ENCODE peak calls at places on chromosomes 13 and 19, in five cellular contexts. W is mammary epithelial cell, I is fibroblast of lung, M is OCI-LY7, Q is IMR-90. O is an unnamed sample.
A peak's percentile ranks its signal among the peaks of the same experiment; 100 is the strongest.

GRCh38 chr19:16200038-16200775 is 2.5 kb downstream of the AP1M1 start:
- DNase-seq in M (no peak), I (peak; percentile 31), Q (peak; percentile 33), W (no peak), O (peak; percentile 75)

GRCh38 chr13:109509154-109509905 is 277.1 kb downstream of the IRS2 start:
- DNase-seq in I (peak; percentile 82), Q (peak; percentile 66), W (peak; percentile 60), M (no peak), O (peak; percentile 41)

GRCh38 chr19:5006201-5006600 is 37.3 kb downstream of the KDM4B start:
- DNase-seq in I (no peak), W (no peak), Q (peak; percentile 60), M (no peak), O (no peak)

GRCh38 chr19:31066385-31066784 is 282.9 kb downstream of the TSHZ3 start:
- DNase-seq in Q (peak; percentile 78), I (peak; percentile 65), W (peak; percentile 76), M (no peak), O (peak; percentile 28)

GRCh38 chr13:110507678-110508381 is 53.7 kb downstream of the RAB20 start:
- DNase-seq in W (no peak), M (no peak), I (no peak), Q (no peak), O (peak; percentile 38)

GRCh38 chr13:110281736-110282135 is 25.2 kb downstream of the COL4A1 start:
- DNase-seq in I (no peak), W (no peak), Q (no peak), M (no peak), O (no peak)

GRCh38 chr13:25977216-25977615 is 74.6 kb downstream of the SHISA2 start:
- DNase-seq in W (peak; percentile 29), M (no peak), Q (no peak), I (no peak), O (no peak)

GRCh38 chr19:35959040-35959967 is 23.1 kb downstream of the LRFN3 start:
- DNase-seq in Q (no peak), I (no peak), W (no peak), M (no peak), O (peak; percentile 33)

GRCh38 chr13:23741879-23742510 is 147.2 kb downstream of the MIPEP start:
- DNase-seq in W (no peak), M (peak; percentile 29), Q (no peak), I (no peak), O (no peak)

GRCh38 chr19:38386968-38387549 is 775 bp downstream of the GGN start:
- DNase-seq in W (no peak), Q (no peak), I (peak; percentile 20), M (no peak), O (peak; percentile 25)

GRCh38 chr13:40375522-40376171 is 290.8 kb downstream of the FOXO1 start:
- DNase-seq in W (no peak), M (no peak), Q (no peak), I (no peak), O (no peak)

GRCh38 chr13:91296011-91296410 is 51.5 kb upstream of the MIR17HG start:
- DNase-seq in Q (no peak), W (no peak), M (no peak), I (no peak), O (no peak)

GRCh38 chr13:41411060-41411459 is 46.3 kb upstream of the RGCC start:
- DNase-seq in W (no peak), I (no peak), Q (no peak), M (no peak), O (no peak)

GRCh38 chr13:99956473-99957349 is 14.9 kb downstream of the ZIC5 start:
- DNase-seq in Q (no peak), I (no peak), W (no peak), M (no peak), O (no peak)

GRCh38 chr13:31896427-31896826 is 135.1 kb upstream of the FRY start:
- DNase-seq in I (peak; percentile 86), M (no peak), Q (peak; percentile 63), W (peak; percentile 19), O (no peak)

GRCh38 chr19:37953576-37954303 is 46.7 kb downstream of the SIPA1L3 start:
- DNase-seq in Q (no peak), I (no peak), M (no peak), W (no peak), O (no peak)

GRCh38 chr19:35525873-35526272 is 2.2 kb downstream of the SBSN start:
- DNase-seq in I (no peak), M (no peak), W (no peak), Q (no peak), O (no peak)

GRCh38 chr13:27659466-27659865 is 37.8 kb downstream of the POLR1D start:
- DNase-seq in I (no peak), W (no peak), Q (no peak), M (no peak), O (no peak)

GRCh38 chr13:73697166-73697565 is 437.0 kb downstream of the KLF12 start:
- DNase-seq in I (no peak), W (no peak), Q (no peak), M (no peak), O (no peak)

GRCh38 chr19:3073159-3073563 is 10.9 kb upstream of the TLE5 start:
- DNase-seq in M (no peak), Q (peak; percentile 68), W (peak; percentile 35), I (peak; percentile 89), O (no peak)

GRCh38 chr19:38274734-38275133 is 10.4 kb downstream of the SPINT2 start:
- DNase-seq in I (no peak), W (no peak), Q (no peak), M (no peak), O (no peak)

GRCh38 chr13:44854264-44855060 is 134.8 kb downstream of the NUFIP1 start:
- DNase-seq in Q (peak; percentile 11), I (no peak), W (no peak), M (no peak), O (peak; percentile 61)

GRCh38 chr13:80551650-80552497 is 210.9 kb upstream of the SPRY2 start:
- DNase-seq in Q (no peak), W (no peak), M (no peak), I (peak; percentile 60), O (no peak)

GRCh38 chr19:53237114-53237777 is 17.4 kb downstream of the ZNF677 start:
- DNase-seq in Q (no peak), I (no peak), W (no peak), M (no peak), O (no peak)
- H3K9me3 ChIP-seq in Q (peaks cover 51% of the 10 kb centered on the region), I (peaks cover 3% of the 10 kb centered on the region), W (peaks cover 52% of the 10 kb centered on the region), M (peaks cover 44% of the 10 kb centered on the region), O (peaks cover 65% of the 10 kb centered on the region)

DNA sequence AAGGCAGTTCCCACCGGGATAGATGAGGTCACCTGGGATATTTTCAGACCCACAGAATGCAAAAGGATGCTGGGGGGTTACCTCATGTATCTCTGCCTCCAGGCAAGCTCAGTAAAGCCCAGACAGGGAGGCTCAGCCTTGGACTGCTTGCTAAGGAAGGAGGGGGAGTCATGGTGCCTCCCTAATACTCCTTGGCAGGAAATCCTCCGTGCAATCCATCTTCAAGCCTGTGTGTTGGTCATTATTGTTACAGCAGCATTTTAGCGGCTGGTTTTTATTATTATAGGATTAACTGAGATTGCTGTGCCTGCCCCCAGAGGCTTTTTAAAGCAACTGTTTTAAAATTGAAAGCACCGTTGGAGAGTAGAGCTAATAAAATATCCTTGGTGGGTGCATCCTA is 188.5 kb upstream of the UBL3 start:
- DNase-seq in Q (peak; percentile 60), M (no peak), I (no peak), W (no peak), O (no peak)
- TF ChIP-seq CTCF in Q (peak; percentile 9), M (no peak), I (no peak), W (no peak), O (no peak)

GRCh38 chr13:62512194-62513141 is 1096.8 kb upstream of the PCDH20 start:
- DNase-seq in Q (peak; percentile 32), I (peak; percentile 36), M (peak; percentile 70), W (no peak), O (peak; percentile 53)
- H2AFZ ChIP-seq in Q (peak overlapping the region; percentile 3), I (no peak overlapping the region), M (peak overlapping the region; percentile 80), W (peak overlapping the region; percentile 21), O (no peak overlapping the region)

GRCh38 chr19:13420780-13421179 is 85.5 kb downstream of the CACNA1A start:
- DNase-seq in W (no peak), Q (no peak), M (no peak), I (no peak), O (no peak)

GRCh38 chr19:13428352-13428751 is 77.9 kb downstream of the CACNA1A start:
- DNase-seq in Q (peak; percentile 17), M (peak; percentile 41), I (peak; percentile 9), W (peak; percentile 6), O (no peak)

GRCh38 chr19:13427273-13428051 is 78.8 kb downstream of the CACNA1A start:
- DNase-seq in Q (no peak), W (no peak), I (no peak), M (no peak), O (no peak)

GRCh38 chr19:13429563-13429962 is 76.7 kb downstream of the CACNA1A start:
- DNase-seq in Q (peak; percentile 4), W (no peak), M (no peak), I (no peak), O (no peak)

DNA sequence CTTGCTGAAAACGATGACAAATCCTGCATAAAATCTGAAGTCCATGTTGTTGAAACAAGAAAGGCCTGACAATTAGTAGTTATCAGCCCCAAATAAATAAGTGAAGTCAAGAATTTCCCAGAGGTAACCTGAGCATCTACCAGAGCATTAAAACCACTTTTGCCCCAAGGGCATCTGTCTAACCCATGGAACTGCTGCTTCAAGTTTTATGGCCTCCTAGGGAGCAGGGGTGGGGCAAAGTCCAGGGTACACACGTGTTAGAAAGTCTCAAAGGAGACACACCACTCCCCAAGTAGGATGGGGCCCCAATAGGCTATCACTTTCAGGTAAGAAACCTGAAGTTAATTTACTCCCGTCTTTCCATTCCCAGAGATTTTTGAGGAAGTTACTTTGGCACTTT is 81.1 kb downstream of the CACNA1A start:
- DNase-seq in Q (no peak), W (peak; percentile 17), M (no peak), I (no peak), O (peak; percentile 56)
- H3K9me3 ChIP-seq in Q (peaks cover 8% of the 10 kb centered on the region), W (peaks cover 9% of the 10 kb centered on the region), M (no peaks in the 10 kb centered on the region), I (no peaks in the 10 kb centered on the region), O (no peaks in the 10 kb centered on the region)